ENCODE peak calls at places on chromosome 11, in seven cellular contexts. One of them, this sample, is unnamed.

GRCh38 chr11:123434911-123435310 is 4.8 kb downstream of the GRAMD1B start:
- DNase-seq in body of pancreas: no peak
- DNase-seq in endothelial cell of umbilical vein: no peak
- DNase-seq in tibial nerve: no peak
- DNase-seq in GM23338: peak
- DNase-seq in neuronal stem cell: peak
- DNase-seq in naive thymus-derived CD4-positive, alpha-beta T cell: no peak
- DNase-seq in this sample: peak

GRCh38 chr11:67351275-67352005 is 1.9 kb downstream of the POLD4 start:
- DNase-seq in body of pancreas: peak
- DNase-seq in endothelial cell of umbilical vein: peak
- DNase-seq in tibial nerve: no peak
- DNase-seq in GM23338: peak
- DNase-seq in neuronal stem cell: no peak
- DNase-seq in naive thymus-derived CD4-positive, alpha-beta T cell: peak
- DNase-seq in this sample: peak

GRCh38 chr11:118819687-118820086 is 28.7 kb upstream of the DDX6 start:
- DNase-seq in body of pancreas: no peak
- DNase-seq in endothelial cell of umbilical vein: no peak
- DNase-seq in tibial nerve: no peak
- DNase-seq in GM23338: no peak
- DNase-seq in neuronal stem cell: no peak
- DNase-seq in naive thymus-derived CD4-positive, alpha-beta T cell: no peak
- DNase-seq in this sample: no peak

GRCh38 chr11:134331565-134332188 is at the start of gene GLB1L2:
- DNase-seq in body of pancreas: peak
- DNase-seq in endothelial cell of umbilical vein: peak
- DNase-seq in tibial nerve: peak
- DNase-seq in GM23338: peak
- DNase-seq in neuronal stem cell: peak
- DNase-seq in naive thymus-derived CD4-positive, alpha-beta T cell: peak
- DNase-seq in this sample: peak

GRCh38 chr11:88629496-88629895 is 292.0 kb upstream of the CTSC start:
- DNase-seq in body of pancreas: no peak
- DNase-seq in endothelial cell of umbilical vein: no peak
- DNase-seq in tibial nerve: no peak
- DNase-seq in GM23338: no peak
- DNase-seq in neuronal stem cell: no peak
- DNase-seq in naive thymus-derived CD4-positive, alpha-beta T cell: no peak
- DNase-seq in this sample: no peak

GRCh38 chr11:66580803-66581202 is 12.1 kb downstream of the CCDC87 start:
- DNase-seq in body of pancreas: no peak
- DNase-seq in endothelial cell of umbilical vein: no peak
- DNase-seq in tibial nerve: no peak
- DNase-seq in GM23338: no peak
- DNase-seq in neuronal stem cell: no peak
- DNase-seq in naive thymus-derived CD4-positive, alpha-beta T cell: no peak
- DNase-seq in this sample: no peak

GRCh38 chr11:128421577-128421976 is 165.8 kb downstream of the ETS1 start:
- DNase-seq in body of pancreas: no peak
- DNase-seq in endothelial cell of umbilical vein: no peak
- DNase-seq in tibial nerve: no peak
- DNase-seq in GM23338: no peak
- DNase-seq in neuronal stem cell: no peak
- DNase-seq in naive thymus-derived CD4-positive, alpha-beta T cell: no peak
- DNase-seq in this sample: no peak

GRCh38 chr11:64058494-64058893 is 22.8 kb downstream of the FLRT1 start:
- DNase-seq in body of pancreas: no peak
- DNase-seq in endothelial cell of umbilical vein: no peak
- DNase-seq in tibial nerve: no peak
- DNase-seq in GM23338: no peak
- DNase-seq in neuronal stem cell: no peak
- DNase-seq in naive thymus-derived CD4-positive, alpha-beta T cell: no peak
- DNase-seq in this sample: no peak

GRCh38 chr11:61820174-61820573 is 3.4 kb upstream of the FADS1 start:
- DNase-seq in body of pancreas: no peak
- DNase-seq in endothelial cell of umbilical vein: no peak
- DNase-seq in tibial nerve: no peak
- DNase-seq in GM23338: no peak
- DNase-seq in neuronal stem cell: no peak
- DNase-seq in naive thymus-derived CD4-positive, alpha-beta T cell: no peak
- DNase-seq in this sample: no peak

GRCh38 chr11:46524201-46524600 is 69.6 kb downstream of the AMBRA1 start:
- DNase-seq in body of pancreas: no peak
- DNase-seq in endothelial cell of umbilical vein: no peak
- DNase-seq in tibial nerve: no peak
- DNase-seq in GM23338: no peak
- DNase-seq in neuronal stem cell: no peak
- DNase-seq in naive thymus-derived CD4-positive, alpha-beta T cell: no peak
- DNase-seq in this sample: peak

GRCh38 chr11:46520971-46521745 is 72.7 kb downstream of the AMBRA1 start:
- DNase-seq in body of pancreas: no peak
- DNase-seq in endothelial cell of umbilical vein: peak
- DNase-seq in tibial nerve: no peak
- DNase-seq in GM23338: peak
- DNase-seq in neuronal stem cell: no peak
- DNase-seq in naive thymus-derived CD4-positive, alpha-beta T cell: no peak
- DNase-seq in this sample: peak

GRCh38 chr11:46522682-46523281 is 71.0 kb downstream of the AMBRA1 start:
- DNase-seq in body of pancreas: no peak
- DNase-seq in endothelial cell of umbilical vein: no peak
- DNase-seq in tibial nerve: no peak
- DNase-seq in GM23338: no peak
- DNase-seq in neuronal stem cell: no peak
- DNase-seq in naive thymus-derived CD4-positive, alpha-beta T cell: no peak
- DNase-seq in this sample: no peak

GRCh38 chr11:46521947-46522681 is 71.7 kb downstream of the AMBRA1 start:
- DNase-seq in body of pancreas: no peak
- DNase-seq in endothelial cell of umbilical vein: no peak
- DNase-seq in tibial nerve: no peak
- DNase-seq in GM23338: peak
- DNase-seq in neuronal stem cell: no peak
- DNase-seq in naive thymus-derived CD4-positive, alpha-beta T cell: no peak
- DNase-seq in this sample: peak

DNA sequence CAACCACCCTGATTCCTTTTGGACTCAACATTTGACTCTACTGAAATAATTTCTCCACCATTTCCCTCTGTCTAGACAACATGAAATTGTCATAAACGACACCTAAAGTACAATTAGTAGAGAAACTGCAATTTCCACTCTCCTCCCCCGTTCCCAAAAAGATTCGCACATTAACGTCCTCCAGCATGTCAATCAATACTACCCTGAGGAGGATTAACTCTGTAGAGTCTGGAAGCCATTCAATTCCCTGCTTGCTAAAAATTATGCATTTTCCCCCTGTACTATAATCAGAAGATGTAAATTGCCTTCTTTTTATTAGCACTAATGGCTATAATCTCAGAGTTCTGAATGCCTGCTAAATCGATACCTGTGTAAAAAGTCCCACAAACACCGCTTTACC is 70.5 kb downstream of the AMBRA1 start:
- DNase-seq in body of pancreas: no peak
- DNase-seq in endothelial cell of umbilical vein: no peak
- DNase-seq in tibial nerve: no peak
- DNase-seq in GM23338: no peak
- DNase-seq in neuronal stem cell: no peak
- DNase-seq in naive thymus-derived CD4-positive, alpha-beta T cell: no peak
- DNase-seq in this sample: no peak
- H3K4me3 ChIP-seq in body of pancreas: no peak
- H3K4me3 ChIP-seq in endothelial cell of umbilical vein: no peak
- H3K4me3 ChIP-seq in tibial nerve: no peak
- H3K4me3 ChIP-seq in GM23338: no peak
- H3K4me3 ChIP-seq in neuronal stem cell: no peak
- H3K4me3 ChIP-seq in naive thymus-derived CD4-positive, alpha-beta T cell: no peak
- H3K4me3 ChIP-seq in this sample: no peak

GRCh38 chr11:69944146-69944795 is 125.1 kb upstream of the FGF3 start:
- DNase-seq in body of pancreas: no peak
- DNase-seq in endothelial cell of umbilical vein: no peak
- DNase-seq in tibial nerve: no peak
- DNase-seq in GM23338: no peak
- DNase-seq in neuronal stem cell: no peak
- DNase-seq in naive thymus-derived CD4-positive, alpha-beta T cell: no peak
- DNase-seq in this sample: no peak
- H3K27ac ChIP-seq in body of pancreas: no peak
- H3K27ac ChIP-seq in endothelial cell of umbilical vein: no peak
- H3K27ac ChIP-seq in tibial nerve: no peak
- H3K27ac ChIP-seq in GM23338: no peak
- H3K27ac ChIP-seq in neuronal stem cell: no peak
- H3K27ac ChIP-seq in naive thymus-derived CD4-positive, alpha-beta T cell: no peak
- H3K27ac ChIP-seq in this sample: no peak

DNA sequence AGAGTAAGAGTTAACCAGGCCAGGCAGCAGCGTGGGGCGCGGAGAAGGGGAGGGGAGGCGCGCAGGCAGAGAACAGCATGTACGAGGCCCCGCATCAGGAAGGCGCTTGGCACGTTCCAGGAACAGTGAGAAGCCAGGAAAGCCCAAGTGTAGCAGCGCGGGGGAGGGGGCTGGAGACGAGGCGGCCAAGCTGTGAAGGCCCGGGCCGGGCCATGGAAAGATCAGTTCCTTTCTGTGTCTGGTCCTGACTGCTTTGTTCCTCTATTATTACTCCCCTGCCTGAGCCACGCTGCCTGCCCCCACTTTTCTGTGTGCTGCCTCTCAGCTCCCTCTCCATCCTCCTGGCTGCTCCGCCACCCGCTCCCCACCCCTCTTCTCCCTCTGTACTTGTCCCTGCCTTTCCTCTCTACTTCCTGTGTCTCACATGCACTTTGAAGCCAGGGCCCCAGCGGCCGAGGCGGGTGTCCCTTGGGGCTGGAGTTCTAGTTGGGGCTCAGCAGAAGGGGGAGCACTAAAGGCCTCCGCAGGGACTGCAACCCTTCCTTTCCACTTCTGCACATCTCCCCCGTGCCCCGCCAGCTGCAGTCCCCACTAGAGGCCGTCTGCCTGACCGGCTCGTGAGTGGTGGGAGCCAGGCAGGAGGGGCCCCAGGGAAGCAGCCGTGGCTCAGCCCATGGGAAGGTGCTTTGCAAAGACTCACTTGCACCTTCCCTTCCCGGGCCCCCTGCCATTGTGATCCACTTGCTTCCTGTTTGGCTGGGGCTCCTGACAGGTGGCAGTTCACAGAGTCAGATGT is 63.7 kb downstream of the PRDM11 start:
- DNase-seq in body of pancreas: peak
- DNase-seq in endothelial cell of umbilical vein: peak
- DNase-seq in tibial nerve: peak
- DNase-seq in GM23338: peak
- DNase-seq in neuronal stem cell: peak
- DNase-seq in naive thymus-derived CD4-positive, alpha-beta T cell: no peak
- DNase-seq in this sample: peak
- H3K4me3 ChIP-seq in body of pancreas: no peak
- H3K4me3 ChIP-seq in endothelial cell of umbilical vein: no peak
- H3K4me3 ChIP-seq in tibial nerve: peak
- H3K4me3 ChIP-seq in GM23338: no peak
- H3K4me3 ChIP-seq in neuronal stem cell: peak
- H3K4me3 ChIP-seq in naive thymus-derived CD4-positive, alpha-beta T cell: no peak
- H3K4me3 ChIP-seq in this sample: no peak

GRCh38 chr11:75346912-75347647 is 4.4 kb downstream of the ARRB1 start:
- DNase-seq in body of pancreas: peak
- DNase-seq in endothelial cell of umbilical vein: peak
- DNase-seq in tibial nerve: no peak
- DNase-seq in GM23338: no peak
- DNase-seq in neuronal stem cell: no peak
- DNase-seq in naive thymus-derived CD4-positive, alpha-beta T cell: no peak
- DNase-seq in this sample: no peak
- H3K27ac ChIP-seq in body of pancreas: peak
- H3K27ac ChIP-seq in endothelial cell of umbilical vein: peak
- H3K27ac ChIP-seq in tibial nerve: peak
- H3K27ac ChIP-seq in GM23338: no peak
- H3K27ac ChIP-seq in neuronal stem cell: no peak
- H3K27ac ChIP-seq in naive thymus-derived CD4-positive, alpha-beta T cell: peak
- H3K27ac ChIP-seq in this sample: peak

DNA sequence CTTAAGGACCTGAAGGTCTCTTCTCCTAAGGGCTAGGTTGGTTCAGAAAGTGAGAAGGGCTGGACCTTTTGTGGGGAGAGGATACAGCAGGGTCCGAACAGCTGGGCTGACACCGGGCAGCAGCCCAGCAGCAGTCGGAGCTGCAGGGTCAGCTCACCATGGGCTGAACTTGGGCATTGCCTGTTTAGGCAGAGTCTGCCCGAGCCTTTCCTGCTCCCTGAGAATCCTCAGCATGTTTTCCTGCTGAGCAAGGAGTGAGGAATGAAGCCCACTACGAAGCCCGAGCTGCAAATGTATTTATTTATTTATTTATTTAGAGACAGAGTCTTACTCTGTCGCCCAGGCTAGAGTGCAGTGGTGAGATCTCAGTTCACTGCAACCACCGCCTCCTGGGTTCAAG is 83.9 kb downstream of the PTPRJ start:
- DNase-seq in body of pancreas: no peak
- DNase-seq in endothelial cell of umbilical vein: peak
- DNase-seq in tibial nerve: no peak
- DNase-seq in GM23338: no peak
- DNase-seq in neuronal stem cell: no peak
- DNase-seq in naive thymus-derived CD4-positive, alpha-beta T cell: no peak
- DNase-seq in this sample: no peak
- H3K4me3 ChIP-seq in body of pancreas: no peak
- H3K4me3 ChIP-seq in endothelial cell of umbilical vein: no peak
- H3K4me3 ChIP-seq in tibial nerve: no peak
- H3K4me3 ChIP-seq in GM23338: no peak
- H3K4me3 ChIP-seq in neuronal stem cell: no peak
- H3K4me3 ChIP-seq in naive thymus-derived CD4-positive, alpha-beta T cell: no peak
- H3K4me3 ChIP-seq in this sample: no peak

GRCh38 chr11:95892892-95893570 is 30.9 kb downstream of the MTMR2 start:
- DNase-seq in body of pancreas: no peak
- DNase-seq in endothelial cell of umbilical vein: no peak
- DNase-seq in tibial nerve: no peak
- DNase-seq in GM23338: no peak
- DNase-seq in neuronal stem cell: no peak
- DNase-seq in naive thymus-derived CD4-positive, alpha-beta T cell: no peak
- DNase-seq in this sample: no peak
- H3K27ac ChIP-seq in body of pancreas: no peak
- H3K27ac ChIP-seq in endothelial cell of umbilical vein: no peak
- H3K27ac ChIP-seq in tibial nerve: no peak
- H3K27ac ChIP-seq in GM23338: no peak
- H3K27ac ChIP-seq in neuronal stem cell: no peak
- H3K27ac ChIP-seq in naive thymus-derived CD4-positive, alpha-beta T cell: no peak
- H3K27ac ChIP-seq in this sample: no peak

GRCh38 chr11:10567466-10567865 is 999 bp downstream of the LYVE1 start:
- DNase-seq in body of pancreas: no peak
- DNase-seq in endothelial cell of umbilical vein: no peak
- DNase-seq in tibial nerve: no peak
- DNase-seq in GM23338: no peak
- DNase-seq in neuronal stem cell: no peak
- DNase-seq in naive thymus-derived CD4-positive, alpha-beta T cell: no peak
- DNase-seq in this sample: no peak
- H3K4me3 ChIP-seq in body of pancreas: no peak
- H3K4me3 ChIP-seq in endothelial cell of umbilical vein: no peak
- H3K4me3 ChIP-seq in tibial nerve: peak
- H3K4me3 ChIP-seq in GM23338: no peak
- H3K4me3 ChIP-seq in neuronal stem cell: no peak
- H3K4me3 ChIP-seq in naive thymus-derived CD4-positive, alpha-beta T cell: no peak
- H3K4me3 ChIP-seq in this sample: no peak